ENCODE peak calls at places on chromosomes 3 and 15, in seven cellular contexts. S is omental fat pad; Q is epithelial cell of prostate; C is activated T-helper 9 cell treated with anti-CD3 and anti-CD28 coated beads, Interleukin-2, amount 50 U/mL, for 16 hours; P is NB4; Z is cerebellar cortex; G is activated CD4-positive, alpha-beta T cell treated with anti-CD3 and anti-CD28 coated beads, Interleukin-2, amount 50 U/mL, for 24 hours. F is an unnamed sample.

GRCh38 chr3:13657660-13658435 is 108.9 kb downstream of the FBLN2 start:
- DNase-seq in S (no peak), Q (no peak), C (peak), P (peak), Z (peak), G (peak), F (no peak)

GRCh38 chr3:187445352-187445751 is 77.2 kb downstream of the RTP4 start:
- DNase-seq in S (no peak), Q (no peak), C (no peak), P (no peak), Z (no peak), G (no peak), F (no peak)

GRCh38 chr3:10516835-10517465 is 11.6 kb upstream of the ATP2B2 start:
- DNase-seq in S (no peak), Q (no peak), C (no peak), P (no peak), Z (no peak), G (no peak), F (no peak)

GRCh38 chr3:87120850-87121249 is 106.3 kb upstream of the CHMP2B start:
- DNase-seq in S (no peak), Q (no peak), C (no peak), P (no peak), Z (no peak), G (no peak), F (no peak)

GRCh38 chr15:29558261-29558660 is 264.0 kb downstream of the TJP1 start:
- DNase-seq in S (no peak), Q (no peak), C (no peak), P (no peak), Z (no peak), G (no peak), F (no peak)

GRCh38 chr15:66866651-66867050 is 164.6 kb downstream of the SMAD6 start:
- DNase-seq in S (no peak), Q (no peak), C (no peak), P (no peak), Z (no peak), G (no peak), F (no peak)

GRCh38 chr15:81337713-81338157 is 13.8 kb upstream of the STARD5 start:
- DNase-seq in S (no peak), Q (no peak), C (no peak), P (no peak), Z (no peak), G (no peak), F (no peak)

GRCh38 chr3:180980612-180981011 is 8.9 kb downstream of the DNAJC19 start:
- DNase-seq in S (no peak), Q (no peak), C (no peak), P (no peak), Z (no peak), G (no peak), F (no peak)

GRCh38 chr15:42059661-42060476 is 34.5 kb downstream of the PLA2G4D start:
- DNase-seq in S (peak), Q (no peak), C (peak), P (peak), Z (peak), G (peak), F (no peak)

GRCh38 chr15:72319360-72319984 is 485 bp downstream of the CELF6 start:
- DNase-seq in S (peak), Q (no peak), C (no peak), P (peak), Z (no peak), G (no peak), F (no peak)

F was measured in thoracic aorta.